ENCODE peak calls at places on chromosomes 5 and 9, in seven cellular contexts. One of them, this sample, is unnamed.

GRCh38 chr5:145244788-145245187 is 590.4 kb downstream of the PRELID2 start:
- DNase-seq in mesenchymal stem cell: no peak
- DNase-seq in H9: no peak
- DNase-seq in trophoblast cell: no peak
- DNase-seq in IMR-90: peak
- DNase-seq in H1: no peak
- DNase-seq in mesendoderm: no peak
- DNase-seq in this sample: no peak

GRCh38 chr9:95003694-95004451 is 277.4 kb downstream of the AOPEP start:
- DNase-seq in H1: no peak
- DNase-seq in IMR-90: peak
- DNase-seq in H9: peak
- DNase-seq in trophoblast cell: peak
- DNase-seq in mesenchymal stem cell: peak
- DNase-seq in mesendoderm: peak
- DNase-seq in this sample: no peak

GRCh38 chr5:56481147-56481997 is 248.2 kb upstream of the ANKRD55 start:
- DNase-seq in trophoblast cell: peak
- DNase-seq in H9: peak
- DNase-seq in mesenchymal stem cell: peak
- DNase-seq in IMR-90: peak
- DNase-seq in H1: no peak
- DNase-seq in mesendoderm: peak
- DNase-seq in this sample: peak

GRCh38 chr5:170151105-170151831 is 45.6 kb downstream of the FOXI1 start:
- DNase-seq in H1: peak
- DNase-seq in mesendoderm: peak
- DNase-seq in H9: peak
- DNase-seq in trophoblast cell: peak
- DNase-seq in IMR-90: peak
- DNase-seq in mesenchymal stem cell: peak
- DNase-seq in this sample: no peak

GRCh38 chr5:77454123-77454522 is 38.0 kb downstream of the WDR41 start:
- DNase-seq in mesenchymal stem cell: no peak
- DNase-seq in H9: no peak
- DNase-seq in mesendoderm: peak
- DNase-seq in H1: no peak
- DNase-seq in trophoblast cell: no peak
- DNase-seq in IMR-90: no peak
- DNase-seq in this sample: no peak

GRCh38 chr9:95341262-95342011 is 23.9 kb upstream of the FANCC start:
- DNase-seq in mesendoderm: peak
- DNase-seq in trophoblast cell: no peak
- DNase-seq in H1: no peak
- DNase-seq in IMR-90: peak
- DNase-seq in H9: peak
- DNase-seq in mesenchymal stem cell: peak
- DNase-seq in this sample: no peak

GRCh38 chr5:36373527-36374086 is 71.9 kb upstream of the RANBP3L start:
- DNase-seq in mesendoderm: no peak
- DNase-seq in trophoblast cell: peak
- DNase-seq in IMR-90: peak
- DNase-seq in H9: no peak
- DNase-seq in mesenchymal stem cell: peak
- DNase-seq in H1: no peak
- DNase-seq in this sample: no peak

GRCh38 chr5:5164158-5164557 is 24.0 kb downstream of the ADAMTS16 start:
- DNase-seq in mesenchymal stem cell: no peak
- DNase-seq in IMR-90: no peak
- DNase-seq in H9: no peak
- DNase-seq in mesendoderm: no peak
- DNase-seq in H1: no peak
- DNase-seq in trophoblast cell: no peak
- DNase-seq in this sample: no peak

GRCh38 chr5:98004463-98004862 is 769.0 kb upstream of the RGMB start:
- DNase-seq in H9: no peak
- DNase-seq in IMR-90: no peak
- DNase-seq in trophoblast cell: no peak
- DNase-seq in H1: no peak
- DNase-seq in mesendoderm: no peak
- DNase-seq in mesenchymal stem cell: no peak
- DNase-seq in this sample: no peak

GRCh38 chr5:141362719-141363118 is 1.2 kb upstream of the PCDHGA5 start:
- DNase-seq in trophoblast cell: no peak
- DNase-seq in mesendoderm: no peak
- DNase-seq in H9: no peak
- DNase-seq in mesenchymal stem cell: no peak
- DNase-seq in IMR-90: no peak
- DNase-seq in H1: no peak
- DNase-seq in this sample: no peak
- H3K18ac ChIP-seq in trophoblast cell: no peak
- H3K18ac ChIP-seq in mesendoderm: no peak
- H3K18ac ChIP-seq in H9: no peak
- H3K18ac ChIP-seq in mesenchymal stem cell: no peak
- H3K18ac ChIP-seq in IMR-90: no peak
- H3K18ac ChIP-seq in H1: no peak
- H3K18ac ChIP-seq in this sample: no peak

GRCh38 chr5:72388652-72389051 is 68.5 kb downstream of the PTCD2 start:
- DNase-seq in mesendoderm: no peak
- DNase-seq in H9: no peak
- DNase-seq in H1: no peak
- DNase-seq in IMR-90: no peak
- DNase-seq in trophoblast cell: no peak
- DNase-seq in mesenchymal stem cell: no peak
- DNase-seq in this sample: no peak
- H4K8ac ChIP-seq in mesendoderm: no peak
- H4K8ac ChIP-seq in H9: no peak
- H4K8ac ChIP-seq in H1: no peak
- H4K8ac ChIP-seq in IMR-90: peak
- H4K8ac ChIP-seq in trophoblast cell: no peak
- H4K8ac ChIP-seq in mesenchymal stem cell: no peak
- H4K8ac ChIP-seq in this sample: no peak

DNA sequence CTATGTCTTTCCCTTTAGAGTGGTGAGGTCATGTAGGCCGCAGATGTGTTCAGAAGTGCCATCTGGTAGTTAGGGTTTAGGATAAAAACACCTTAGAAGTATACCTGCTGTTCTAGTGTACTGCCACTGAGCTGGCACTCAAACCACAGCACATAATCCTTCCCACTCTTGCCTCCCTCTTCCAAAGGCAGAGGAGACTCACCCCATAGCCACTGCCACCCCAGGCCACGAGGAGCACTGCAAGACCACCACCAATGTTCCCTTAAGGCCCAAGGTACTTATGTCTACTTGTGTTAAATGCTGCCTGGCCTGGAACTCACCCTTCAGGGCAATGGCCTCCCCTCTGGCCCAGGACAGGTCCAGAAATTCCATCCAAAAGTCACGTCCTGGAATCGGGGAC is 379.5 kb upstream of the EDIL3 start:
- DNase-seq in IMR-90: no peak
- DNase-seq in mesendoderm: peak
- DNase-seq in mesenchymal stem cell: no peak
- DNase-seq in H9: no peak
- DNase-seq in trophoblast cell: no peak
- DNase-seq in H1: no peak
- DNase-seq in this sample: no peak
- H3K18ac ChIP-seq in IMR-90: no peak
- H3K18ac ChIP-seq in mesendoderm: no peak
- H3K18ac ChIP-seq in mesenchymal stem cell: no peak
- H3K18ac ChIP-seq in H9: no peak
- H3K18ac ChIP-seq in trophoblast cell: no peak
- H3K18ac ChIP-seq in H1: no peak
- H3K18ac ChIP-seq in this sample: no peak

GRCh38 chr9:20925256-20926046 is 106.0 kb downstream of the HACD4 start:
- DNase-seq in H1: no peak
- DNase-seq in H9: no peak
- DNase-seq in IMR-90: no peak
- DNase-seq in mesenchymal stem cell: no peak
- DNase-seq in mesendoderm: no peak
- DNase-seq in trophoblast cell: no peak
- DNase-seq in this sample: no peak

GRCh38 chr9:20929276-20929675 is 102.2 kb downstream of the HACD4 start:
- DNase-seq in H9: no peak
- DNase-seq in mesenchymal stem cell: no peak
- DNase-seq in mesendoderm: peak
- DNase-seq in IMR-90: no peak
- DNase-seq in H1: no peak
- DNase-seq in trophoblast cell: no peak
- DNase-seq in this sample: no peak

DNA sequence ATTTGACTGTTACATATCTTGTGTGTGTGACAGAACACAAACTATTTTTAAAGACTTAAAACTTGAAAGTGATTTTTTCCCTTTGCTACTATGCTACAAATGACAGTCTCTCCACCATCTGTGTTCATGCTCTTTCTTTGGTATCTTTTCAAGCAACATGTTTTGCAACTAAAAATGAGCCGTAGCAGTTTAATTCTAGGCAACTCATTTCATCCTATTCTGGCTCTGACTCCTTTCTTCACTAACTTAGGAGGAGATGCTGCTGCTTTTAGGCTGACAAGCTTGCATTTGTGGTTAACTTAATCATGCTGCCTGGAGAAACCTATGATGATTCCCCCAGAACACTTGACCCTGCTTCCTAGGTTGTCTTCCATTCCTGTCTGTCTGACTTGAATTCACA is 100.6 kb downstream of the HACD4 start:
- DNase-seq in mesenchymal stem cell: no peak
- DNase-seq in trophoblast cell: no peak
- DNase-seq in mesendoderm: no peak
- DNase-seq in H9: no peak
- DNase-seq in IMR-90: no peak
- DNase-seq in H1: no peak
- DNase-seq in this sample: no peak
- H4K8ac ChIP-seq in mesenchymal stem cell: no peak
- H4K8ac ChIP-seq in trophoblast cell: no peak
- H4K8ac ChIP-seq in mesendoderm: no peak
- H4K8ac ChIP-seq in H9: no peak
- H4K8ac ChIP-seq in IMR-90: no peak
- H4K8ac ChIP-seq in H1: no peak
- H4K8ac ChIP-seq in this sample: no peak